ENCODE peak calls at places on chromosomes 11 and 22, in nine cellular contexts. O, W, A, I, X, C, Y, M and R are unnamed samples.

GRCh38 chr11:72232260-72233055 is 7.9 kb downstream of the INPPL1 start:
- DNase-seq in A (no peak), O (no peak), C (no peak), X (no peak), M (peak), I (no peak), W (no peak), Y (no peak), R (no peak)

GRCh38 chr22:27252282-27253049 is 549.1 kb downstream of the MN1 start:
- DNase-seq in M (no peak), I (peak), W (no peak), C (no peak), A (peak), X (peak), O (no peak), Y (peak), R (peak)

GRCh38 chr11:73493838-73494598 is 103.9 kb downstream of the FAM168A start:
- DNase-seq in I (peak), X (peak), A (peak), M (no peak), O (no peak), Y (peak), C (no peak), W (no peak), R (peak)

GRCh38 chr11:116224154-116224888 is 548.5 kb downstream of the BUD13 start:
- DNase-seq in Y (peak), W (peak), O (peak), C (peak), A (peak), M (peak), I (peak), X (peak), R (no peak)

GRCh38 chr22:36687516-36687915 is 16.0 kb downstream of the CACNG2 start:
- DNase-seq in W (no peak), O (no peak), X (no peak), I (no peak), A (no peak), Y (no peak), C (no peak), M (no peak), R (no peak)

GRCh38 chr11:106087815-106088435 is 10.5 kb downstream of the AASDHPPT start:
- DNase-seq in A (peak), X (peak), M (no peak), W (peak), I (peak), O (peak), C (peak), Y (peak), R (peak)

GRCh38 chr11:33936745-33937612 is 45.1 kb upstream of the LMO2 start:
- DNase-seq in O (no peak), I (peak), A (peak), W (peak), Y (peak), X (peak), M (no peak), C (peak), R (peak)

GRCh38 chr11:12684821-12685220 is 10.6 kb downstream of the TEAD1 start:
- DNase-seq in M (no peak), O (no peak), A (no peak), Y (no peak), C (no peak), W (peak), I (no peak), X (no peak), R (no peak)

GRCh38 chr22:23058063-23058462 is 12.3 kb upstream of the GNAZ start:
- DNase-seq in I (no peak), M (no peak), X (no peak), A (no peak), Y (no peak), O (no peak), W (no peak), C (no peak), R (no peak)

GRCh38 chr22:25702046-25702445 is 39.9 kb upstream of the MYO18B start:
- DNase-seq in W (no peak), Y (peak), C (no peak), O (peak), I (no peak), X (no peak), M (peak), A (peak), R (no peak)

GRCh38 chr11:96260526-96260925 is 82.5 kb downstream of the MAML2 start:
- DNase-seq in C (no peak), X (no peak), W (no peak), O (no peak), M (no peak), I (no peak), A (no peak), Y (no peak), R (no peak)

GRCh38 chr11:118078972-118079411 is 2.1 kb downstream of the TMPRSS4 start:
- DNase-seq in Y (no peak), A (no peak), I (no peak), X (no peak), M (no peak), C (no peak), O (no peak), W (peak), R (no peak)

GRCh38 chr11:84236436-84236835 is 950.3 kb upstream of the CCDC90B start:
- DNase-seq in A (no peak), O (no peak), I (no peak), W (no peak), C (no peak), M (no peak), X (no peak), Y (no peak), R (no peak)

GRCh38 chr11:71066311-71066710 is 186.1 kb downstream of the SHANK2 start:
- DNase-seq in I (no peak), O (no peak), W (no peak), X (no peak), M (no peak), A (no peak), C (no peak), Y (no peak), R (no peak)

GRCh38 chr11:69403556-69404215 is 77.8 kb upstream of the LINC01488 start:
- DNase-seq in C (no peak), Y (no peak), I (peak), X (no peak), O (no peak), W (peak), M (no peak), A (peak), R (peak)

GRCh38 chr11:76592025-76592914 is 78.3 kb downstream of the LRRC32 start:
- DNase-seq in C (no peak), W (peak), X (no peak), Y (no peak), I (no peak), M (no peak), A (no peak), O (no peak), R (no peak)

GRCh38 chr11:76087749-76088148 is 118.6 kb downstream of the WNT11 start:
- DNase-seq in X (no peak), M (no peak), Y (no peak), I (no peak), W (no peak), O (no peak), A (no peak), C (no peak), R (no peak)

GRCh38 chr22:38754247-38755154 is 1.3 kb downstream of the SUN2 start:
- DNase-seq in A (peak), O (peak), C (no peak), M (no peak), I (no peak), Y (peak), X (peak), W (peak), R (peak)

GRCh38 chr11:67245046-67245445 is 21.2 kb upstream of the GRK2 start:
- DNase-seq in A (no peak), I (no peak), Y (no peak), C (no peak), W (no peak), X (no peak), M (no peak), O (no peak), R (no peak)

GRCh38 chr22:32721328-32722180 is 80.0 kb upstream of the TIMP3 start:
- DNase-seq in I (no peak), C (no peak), Y (no peak), O (no peak), M (no peak), A (no peak), W (no peak), X (no peak), R (no peak)

GRCh38 chr11:9662273-9662672 is 1.6 kb upstream of the SWAP70 start:
- DNase-seq in X (no peak), I (no peak), C (no peak), W (no peak), A (no peak), M (peak), O (no peak), Y (no peak), R (no peak)

GRCh38 chr11:64067257-64067993 is 31.7 kb downstream of the FLRT1 start:
- DNase-seq in C (no peak), I (no peak), M (no peak), Y (no peak), A (no peak), W (no peak), X (no peak), O (no peak), R (no peak)

GRCh38 chr11:15710593-15711260 is 596.0 kb downstream of the INSC start:
- DNase-seq in W (no peak), Y (no peak), C (no peak), A (no peak), X (no peak), I (no peak), O (no peak), M (no peak), R (no peak)

GRCh38 chr11:11731311-11732083 is 109.7 kb upstream of the GALNT18 start:
- DNase-seq in W (no peak), X (no peak), Y (no peak), I (peak), C (no peak), O (no peak), A (peak), M (no peak), R (peak)

DNA sequence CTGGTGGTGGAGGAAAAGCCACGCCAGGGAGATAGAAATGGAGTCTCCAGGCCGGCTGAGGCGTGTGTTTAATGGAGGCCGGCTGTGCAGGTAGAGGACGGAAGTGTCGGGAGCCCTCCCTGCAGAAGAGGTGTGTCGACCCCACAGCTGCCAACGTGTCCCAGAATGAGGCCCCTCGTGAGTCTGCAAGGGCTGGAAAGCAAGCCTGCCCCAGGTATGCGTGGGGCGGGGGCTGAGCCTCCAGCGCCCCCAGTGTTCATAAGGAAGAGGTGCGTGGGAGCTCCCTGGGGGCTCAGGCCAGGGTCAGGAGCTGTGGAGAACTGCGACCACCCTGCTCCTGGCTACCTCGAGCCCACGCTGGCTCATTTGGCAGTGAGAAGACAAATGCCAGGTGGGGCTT is 38.0 kb upstream of the JAM3 start:
- DNase-seq in I (no peak), M (no peak), W (no peak), Y (no peak), O (no peak), X (no peak), A (no peak), C (peak), R (no peak)
- TF ChIP-seq CTCF in I (peak), M (no peak), W (no peak), Y (no peak), O (no peak), X (no peak), A (no peak), C (peak), R (peak)

GRCh38 chr11:44765026-44765595 is 38.3 kb downstream of the TSPAN18 start:
- DNase-seq in X (no peak), O (no peak), A (no peak), C (no peak), W (no peak), I (no peak), Y (no peak), M (no peak), R (no peak)

GRCh38 chr11:44766972-44767278 is 40.2 kb downstream of the TSPAN18 start:
- DNase-seq in C (no peak), A (no peak), I (peak), Y (no peak), M (no peak), O (no peak), X (no peak), W (no peak), R (peak)

GRCh38 chr11:44766112-44766971 is 39.6 kb downstream of the TSPAN18 start:
- DNase-seq in M (no peak), W (peak), I (peak), Y (peak), X (no peak), C (no peak), O (no peak), A (no peak), R (peak)

GRCh38 chr11:44765676-44766075 is 38.9 kb downstream of the TSPAN18 start:
- DNase-seq in C (no peak), A (no peak), M (no peak), O (no peak), I (no peak), X (no peak), W (no peak), Y (no peak), R (no peak)

GRCh38 chr11:44767421-44767820 is 40.7 kb downstream of the TSPAN18 start:
- DNase-seq in A (no peak), M (no peak), W (no peak), O (no peak), C (no peak), I (peak), Y (no peak), X (no peak), R (peak)
- TF ChIP-seq CTCF in A (no peak), M (no peak), W (no peak), O (no peak), C (no peak), I (no peak), Y (no peak), X (no peak), R (no peak)

GRCh38 chr22:24518228-24518627 is 23.1 kb downstream of the UPB1 start:
- DNase-seq in W (no peak), C (no peak), X (no peak), O (no peak), A (no peak), Y (no peak), I (no peak), M (no peak), R (no peak)

GRCh38 chr22:24514241-24515024 is 19.3 kb downstream of the UPB1 start:
- DNase-seq in I (no peak), M (peak), C (no peak), O (no peak), W (peak), Y (no peak), X (no peak), A (no peak), R (no peak)

GRCh38 chr22:24515025-24515338 is 19.9 kb downstream of the UPB1 start:
- DNase-seq in A (no peak), C (no peak), X (no peak), I (no peak), O (no peak), M (no peak), W (no peak), Y (no peak), R (no peak)

GRCh38 chr22:24517446-24517845 is 22.3 kb downstream of the UPB1 start:
- DNase-seq in M (no peak), W (no peak), Y (no peak), X (no peak), I (no peak), A (no peak), C (no peak), O (no peak), R (no peak)

DNA sequence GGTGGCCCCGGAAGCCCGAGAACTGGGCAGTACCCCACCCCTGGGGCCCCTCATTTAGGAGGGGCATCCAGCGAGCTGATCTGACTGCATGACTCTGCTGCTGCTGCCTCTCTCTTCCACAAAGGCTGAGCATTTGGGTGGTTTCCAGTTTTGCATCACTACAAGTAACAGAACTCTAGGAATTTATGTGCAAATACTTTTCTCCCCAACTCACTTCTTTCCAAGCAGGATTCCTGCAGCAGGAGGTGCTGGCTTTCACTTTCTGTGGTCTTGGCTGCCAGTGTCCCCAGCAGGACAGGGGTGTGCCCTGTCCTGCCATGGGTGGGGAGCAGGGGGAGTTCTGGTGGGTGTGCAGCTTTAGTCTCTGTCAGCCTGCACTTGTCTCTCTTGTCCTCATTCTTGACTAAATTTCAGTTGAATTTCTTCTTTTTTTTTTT is 21.2 kb downstream of the UPB1 start:
- DNase-seq in I (peak), Y (no peak), C (no peak), O (no peak), X (no peak), W (no peak), M (peak), A (peak), R (peak)
- TF ChIP-seq CTCF in I (peak), Y (no peak), C (no peak), O (no peak), X (no peak), W (no peak), M (no peak), A (no peak), R (no peak)

GRCh38 chr22:17269224-17269606 is 50.0 kb upstream of the ADA2 start:
- DNase-seq in Y (no peak), M (no peak), X (no peak), O (no peak), A (no peak), W (no peak), C (no peak), I (no peak), R (no peak)

GRCh38 chr22:17267661-17268330 is 48.6 kb upstream of the ADA2 start:
- DNase-seq in X (no peak), M (no peak), O (no peak), W (no peak), I (no peak), A (peak), C (no peak), Y (no peak), R (no peak)

GRCh38 chr22:17266261-17266971 is 47.2 kb upstream of the ADA2 start:
- DNase-seq in X (peak), A (no peak), W (peak), C (peak), M (no peak), I (no peak), O (no peak), Y (no peak), R (no peak)

GRCh38 chr22:17269607-17270261 is 50.5 kb upstream of the ADA2 start:
- DNase-seq in W (peak), M (no peak), O (no peak), Y (no peak), I (no peak), A (no peak), C (no peak), X (no peak), R (no peak)

GRCh38 chr22:17268501-17269223 is 49.4 kb upstream of the ADA2 start:
- DNase-seq in A (no peak), M (no peak), O (no peak), Y (no peak), C (no peak), I (no peak), X (no peak), W (no peak), R (no peak)
- TF ChIP-seq CTCF in A (no peak), M (no peak), O (peak), Y (no peak), C (no peak), I (peak), X (no peak), W (no peak), R (no peak)

DNA sequence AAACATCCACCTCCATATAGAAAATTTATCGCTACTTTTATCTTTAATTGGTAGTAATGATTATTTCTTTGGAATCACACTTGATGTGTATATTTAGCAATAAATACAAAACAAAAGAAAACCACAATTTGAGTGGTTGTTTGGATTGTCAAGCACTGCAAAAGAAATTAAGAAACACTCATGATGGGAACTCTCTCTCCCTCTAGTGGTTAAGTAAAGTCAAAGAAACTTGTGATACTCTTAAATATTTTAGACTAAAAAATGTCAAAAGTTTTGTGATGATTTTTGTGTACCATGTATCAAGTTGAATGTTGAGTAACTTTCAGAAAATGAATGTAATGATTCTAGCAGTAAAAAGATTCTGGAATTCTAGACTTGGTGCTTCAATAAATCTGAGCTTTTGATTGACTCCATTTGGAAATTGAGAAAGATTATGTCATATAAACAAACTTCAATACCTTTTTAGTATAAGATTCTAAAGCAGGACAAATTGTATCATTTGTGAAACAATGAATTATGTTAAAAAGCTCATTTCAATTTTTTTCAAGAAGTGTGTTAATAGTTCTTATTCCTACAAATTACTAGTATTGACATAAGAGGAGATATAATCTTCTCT is 20.8 kb downstream of the MUC15 start:
- DNase-seq in W (no peak), A (peak), C (no peak), Y (no peak), M (no peak), X (no peak), I (no peak), O (peak), R (no peak)
- TF ChIP-seq CTCF in W (no peak), A (peak), C (peak), Y (no peak), M (no peak), X (peak), I (peak), O (peak), R (peak)

DNA sequence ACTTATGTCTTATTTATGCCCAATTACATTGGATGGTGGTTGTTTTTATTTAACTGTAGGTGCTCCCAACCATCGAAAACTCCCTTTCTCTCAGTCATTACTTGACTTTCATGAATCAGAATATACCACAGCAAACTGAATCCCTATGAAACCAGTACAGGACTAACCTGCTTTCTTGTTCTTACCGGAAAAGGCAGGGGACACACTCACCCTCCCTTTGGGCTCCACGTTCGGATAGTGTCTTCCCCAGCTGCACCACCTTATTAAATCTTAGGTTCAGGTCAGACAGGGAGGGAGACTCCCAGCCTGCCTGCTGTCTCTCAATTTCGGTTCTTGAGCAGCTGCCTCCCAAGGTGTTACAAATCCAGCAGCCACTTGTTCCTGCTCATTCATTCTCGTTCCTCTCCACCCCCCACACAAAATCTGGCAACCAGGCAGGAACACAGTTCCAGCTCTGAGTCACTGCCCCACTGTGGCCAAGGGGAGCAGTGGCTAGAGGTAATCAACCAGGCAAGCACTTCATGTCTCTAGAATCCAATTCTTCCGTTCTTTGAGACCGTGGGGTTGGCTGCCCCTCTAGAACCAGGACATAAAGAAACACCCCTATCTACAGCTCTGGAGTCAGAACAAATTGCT is 133.0 kb downstream of the PLEKHA7 start:
- DNase-seq in X (peak), O (peak), M (no peak), I (peak), C (no peak), A (peak), W (no peak), Y (no peak), R (peak)
- TF ChIP-seq CTCF in X (peak), O (peak), M (no peak), I (peak), C (no peak), A (peak), W (no peak), Y (no peak), R (peak)

GRCh38 chr22:28710112-28710888 is 30.7 kb upstream of the TTC28 start:
- DNase-seq in O (no peak), W (no peak), C (no peak), I (peak), M (no peak), Y (peak), A (peak), X (no peak), R (peak)

GRCh38 chr22:28714043-28714442 is 27.6 kb downstream of the CHEK2 start:
- DNase-seq in C (no peak), M (no peak), O (no peak), X (no peak), Y (peak), A (peak), W (no peak), I (no peak), R (no peak)

GRCh38 chr22:28710889-28711285 is 30.7 kb downstream of the CHEK2 start:
- DNase-seq in O (no peak), A (no peak), W (no peak), X (no peak), C (no peak), Y (peak), I (peak), M (no peak), R (no peak)

GRCh38 chr22:28711341-28711740 is 30.3 kb downstream of the CHEK2 start:
- DNase-seq in M (no peak), X (no peak), C (no peak), Y (peak), W (no peak), O (no peak), I (no peak), A (no peak), R (no peak)

GRCh38 chr22:28711820-28712777 is 29.5 kb downstream of the CHEK2 start:
- DNase-seq in Y (peak), C (no peak), M (no peak), X (no peak), W (no peak), I (peak), O (no peak), A (peak), R (peak)
- TF ChIP-seq CTCF in Y (no peak), C (no peak), M (no peak), X (no peak), W (no peak), I (peak), O (no peak), A (no peak), R (peak)